ENCODE peak calls at places on chromosomes 13 and 19, in nine cellular contexts. H, R, N, V, P, Z, A, J and Q are unnamed samples.

GRCh38 chr13:110676511-110677204 is 29.3 kb downstream of the CARS2 start:
- DNase-seq in H (no peak), R (peak; percentile 6), N (peak; percentile 19), V (no peak), P (peak; percentile 19), Z (peak; percentile 54), A (no peak), J (no peak), Q (no peak)

GRCh38 chr13:49499889-49500660 is 4.3 kb downstream of the PHF11 start:
- DNase-seq in H (peak; percentile 30), R (no peak), N (no peak), V (peak; percentile 92), P (peak; percentile 8), Z (peak; percentile 55), A (no peak), J (no peak), Q (no peak)

GRCh38 chr19:54331626-54332025 is 7.3 kb downstream of the LILRA4 start:
- DNase-seq in H (no peak), R (no peak), N (no peak), V (no peak), P (no peak), Z (no peak), A (no peak), J (no peak), Q (no peak)

GRCh38 chr19:35856546-35857149 is at the start of gene KIRREL2:
- DNase-seq in H (no peak), R (peak; percentile 49), N (no peak), V (no peak), P (no peak), Z (no peak), A (no peak), J (no peak), Q (peak; percentile 60)

GRCh38 chr13:81606074-81606473 is 1265.1 kb upstream of the SPRY2 start:
- DNase-seq in H (no peak), R (no peak), N (no peak), V (no peak), P (no peak), Z (no peak), A (no peak), J (no peak), Q (no peak)

GRCh38 chr13:18936104-18936503 is 245.5 kb downstream of the TUBA3C start:
- DNase-seq in H (peak; percentile 26), R (no peak), N (no peak), V (no peak), P (no peak), Z (no peak), A (no peak), J (no peak), Q (no peak)

GRCh38 chr19:37699057-37699456 is 20.5 kb downstream of the ZNF607 start:
- DNase-seq in H (no peak), R (no peak), N (no peak), V (no peak), P (no peak), Z (no peak), A (no peak), J (no peak), Q (no peak)

GRCh38 chr13:88068975-88069374 is 397.8 kb downstream of the SLITRK5 start:
- DNase-seq in H (no peak), R (no peak), N (peak; percentile 3), V (no peak), P (no peak), Z (no peak), A (peak; percentile 16), J (peak; percentile 58), Q (no peak)

GRCh38 chr19:952680-953500 is 27.1 kb downstream of the ARID3A start:
- DNase-seq in H (peak; percentile 46), R (no peak), N (no peak), V (peak; percentile 71), P (no peak), Z (peak; percentile 34), A (peak; percentile 58), J (peak; percentile 72), Q (no peak)

GRCh38 chr13:33189470-33189869 is 96.1 kb downstream of the STARD13 start:
- DNase-seq in H (no peak), R (no peak), N (no peak), V (no peak), P (no peak), Z (no peak), A (no peak), J (no peak), Q (no peak)

GRCh38 chr13:66225071-66225470 is 1005.1 kb downstream of the PCDH9 start:
- DNase-seq in H (no peak), R (peak; percentile 68), N (no peak), V (no peak), P (no peak), Z (no peak), A (no peak), J (peak; percentile 81), Q (no peak)

GRCh38 chr13:40878321-40878720 is 88.9 kb downstream of the SLC25A15 start:
- DNase-seq in H (peak; percentile 42), R (no peak), N (no peak), V (no peak), P (no peak), Z (no peak), A (no peak), J (no peak), Q (no peak)

GRCh38 chr13:50512602-50513527 is 330.6 kb downstream of the DLEU7 start:
- DNase-seq in H (no peak), R (no peak), N (peak; percentile 24), V (peak; percentile 39), P (peak; percentile 80), Z (peak; percentile 47), A (peak; percentile 75), J (peak; percentile 36), Q (peak; percentile 24)

GRCh38 chr13:72970301-72970880 is 88.4 kb upstream of the KLF5 start:
- DNase-seq in H (peak; percentile 55), R (no peak), N (no peak), V (no peak), P (no peak), Z (no peak), A (no peak), J (no peak), Q (no peak)

GRCh38 chr19:40667602-40668001 is 22.8 kb downstream of the NUMBL start:
- DNase-seq in H (no peak), R (no peak), N (no peak), V (no peak), P (no peak), Z (no peak), A (no peak), J (no peak), Q (no peak)

GRCh38 chr13:45925151-45925550 is 73.6 kb upstream of the SIAH3 start:
- DNase-seq in H (no peak), R (no peak), N (no peak), V (peak; percentile 7), P (no peak), Z (no peak), A (no peak), J (no peak), Q (no peak)

GRCh38 chr13:99205621-99206220 is 5.1 kb downstream of the UBAC2 start:
- DNase-seq in H (no peak), R (no peak), N (no peak), V (no peak), P (no peak), Z (no peak), A (no peak), J (no peak), Q (no peak)

GRCh38 chr13:28528848-28529247 is 33.9 kb upstream of the FLT1 start:
- DNase-seq in H (no peak), R (no peak), N (no peak), V (no peak), P (no peak), Z (no peak), A (no peak), J (no peak), Q (no peak)

GRCh38 chr13:112325142-112325808 is 50.9 kb upstream of the SPACA7 start:
- DNase-seq in H (no peak), R (no peak), N (no peak), V (no peak), P (no peak), Z (no peak), A (no peak), J (no peak), Q (no peak)

GRCh38 chr19:19459099-19459498 is 53.6 kb downstream of the GATAD2A start:
- DNase-seq in H (no peak), R (no peak), N (no peak), V (peak; percentile 59), P (peak; percentile 12), Z (no peak), A (no peak), J (no peak), Q (no peak)

GRCh38 chr13:27034678-27035111 is 136.9 kb downstream of the USP12 start:
- DNase-seq in H (no peak), R (no peak), N (no peak), V (no peak), P (no peak), Z (no peak), A (no peak), J (peak; percentile 58), Q (no peak)

GRCh38 chr19:58304255-58304654 is 922 bp upstream of the ERVK3-1 start:
- DNase-seq in H (no peak), R (no peak), N (no peak), V (no peak), P (no peak), Z (no peak), A (no peak), J (no peak), Q (no peak)

GRCh38 chr19:38849147-38849745 is 540 bp downstream of the HNRNPL start:
- DNase-seq in H (peak; percentile 81), R (peak; percentile 96), N (peak; percentile 98), V (peak; percentile 87), P (peak; percentile 97), Z (peak; percentile 96), A (peak; percentile 98), J (peak; percentile 97), Q (peak; percentile 94)

GRCh38 chr13:110197041-110197440 is 109.9 kb downstream of the COL4A1 start:
- DNase-seq in H (peak; percentile 76), R (no peak), N (no peak), V (peak; percentile 98), P (no peak), Z (no peak), A (no peak), J (no peak), Q (no peak)

GRCh38 chr13:78603240-78603947 is at the start of gene POU4F1:
- DNase-seq in H (peak; percentile 29), R (peak; percentile 91), N (peak; percentile 68), V (peak; percentile 13), P (peak; percentile 72), Z (peak; percentile 70), A (peak; percentile 71), J (peak; percentile 90), Q (no peak)

GRCh38 chr19:16258440-16258903 is 60.8 kb downstream of the AP1M1 start:
- DNase-seq in H (no peak), R (no peak), N (no peak), V (no peak), P (no peak), Z (no peak), A (no peak), J (no peak), Q (no peak)

GRCh38 chr13:50130686-50131051 is 115.4 kb downstream of the KCNRG start:
- DNase-seq in H (peak; percentile 32), R (no peak), N (no peak), V (peak; percentile 61), P (peak; percentile 17), Z (peak; percentile 69), A (peak; percentile 41), J (no peak), Q (peak; percentile 30)

GRCh38 chr13:110525328-110526319 is 35.9 kb downstream of the RAB20 start:
- DNase-seq in H (no peak), R (no peak), N (no peak), V (peak; percentile 54), P (peak; percentile 97), Z (no peak), A (peak; percentile 44), J (no peak), Q (no peak)

GRCh38 chr13:78978381-78978998 is 319.5 kb upstream of the OBI1 start:
- DNase-seq in H (peak; percentile 65), R (peak; percentile 55), N (peak; percentile 3), V (peak; percentile 61), P (peak; percentile 78), Z (no peak), A (peak; percentile 20), J (no peak), Q (peak; percentile 60)